ENCODE peak calls at places on chromosomes 2 and 18, in nine cellular contexts. D, O, J, W, X, Y, G, U and Q are unnamed samples.

GRCh38 chr2:39215545-39215944 is 28.2 kb downstream of the CDKL4 start:
- ATAC-seq in G (peak; percentile 51), D (no peak), J (no peak), U (no peak), X (no peak), O (no peak), W (peak; percentile 33), Y (no peak), Q (no peak)

GRCh38 chr2:634041-634440 is 43.2 kb downstream of the TMEM18 start:
- ATAC-seq in D (no peak), O (no peak), U (no peak), G (no peak), W (no peak), J (no peak), Y (no peak), X (no peak), Q (no peak)

GRCh38 chr2:217784996-217785543 is 217.7 kb downstream of the TNS1 start:
- ATAC-seq in D (peak; percentile 24), G (no peak), O (peak; percentile 2), W (peak; percentile 17), X (peak; percentile 6), J (peak; percentile 53), U (peak; percentile 14), Y (peak; percentile 8), Q (no peak)

GRCh38 chr2:85769236-85769986 is 15.6 kb downstream of the ATOH8 start:
- ATAC-seq in Y (peak; percentile 51), O (no peak), U (no peak), D (peak; percentile 81), W (peak; percentile 38), J (peak; percentile 11), G (no peak), X (peak; percentile 53), Q (no peak)

GRCh38 chr2:163863073-163863472 is 127.3 kb upstream of the FIGN start:
- ATAC-seq in W (no peak), O (no peak), X (no peak), Y (no peak), U (no peak), G (no peak), J (no peak), D (no peak), Q (no peak)

GRCh38 chr2:45986509-45986908 is 310.7 kb upstream of the EPAS1 start:
- ATAC-seq in J (no peak), W (no peak), G (no peak), U (no peak), Y (no peak), O (peak; percentile 61), D (no peak), X (no peak), Q (no peak)

GRCh38 chr2:109348645-109349554 is 219.9 kb downstream of the SH3RF3 start:
- ATAC-seq in X (no peak), D (no peak), U (peak; percentile 98), G (peak; percentile 44), J (no peak), Y (peak; percentile 84), W (peak; percentile 41), O (no peak), Q (peak; percentile 31)

GRCh38 chr2:44731505-44731904 is 210.0 kb upstream of the SIX3 start:
- ATAC-seq in O (no peak), U (no peak), X (no peak), W (no peak), D (no peak), Y (peak; percentile 85), G (peak; percentile 28), J (no peak), Q (peak; percentile 74)

GRCh38 chr2:72815655-72816268 is 10.1 kb downstream of the EXOC6B start:
- ATAC-seq in D (peak; percentile 80), W (no peak), Y (no peak), O (no peak), X (peak; percentile 76), G (no peak), J (no peak), U (no peak), Q (no peak)

GRCh38 chr2:173998386-173998785 is 33.2 kb upstream of the SP3 start:
- ATAC-seq in G (no peak), O (peak; percentile 14), J (no peak), X (no peak), D (no peak), Y (no peak), U (no peak), W (no peak), Q (no peak)

GRCh38 chr18:35695803-35696202 is 114.3 kb downstream of the GALNT1 start:
- ATAC-seq in U (no peak), X (no peak), Y (no peak), D (no peak), W (no peak), G (no peak), O (no peak), J (no peak), Q (no peak)

GRCh38 chr2:36486546-36487044 is 111.4 kb downstream of the FEZ2 start:
- ATAC-seq in U (no peak), G (no peak), O (no peak), J (peak; percentile 56), D (peak; percentile 76), W (no peak), X (no peak), Y (no peak), Q (no peak)

GRCh38 chr2:45675130-45675812 is 23.8 kb downstream of the PRKCE start:
- ATAC-seq in Y (peak; percentile 36), G (no peak), O (peak; percentile 90), W (no peak), U (no peak), J (peak; percentile 33), X (no peak), D (peak; percentile 56), Q (no peak)

GRCh38 chr18:61943175-61943964 is 50.6 kb upstream of the RNF152 start:
- ATAC-seq in O (no peak), X (no peak), Y (no peak), G (peak; percentile 52), W (peak; percentile 28), J (no peak), D (no peak), U (no peak), Q (no peak)

GRCh38 chr2:113918229-113918628 is 28.3 kb downstream of the ACTR3 start:
- ATAC-seq in G (no peak), X (no peak), D (no peak), W (no peak), O (no peak), U (no peak), J (no peak), Y (no peak), Q (no peak)

GRCh38 chr2:131425191-131426021 is 50.5 kb upstream of the TUBA3D start:
- ATAC-seq in X (peak; percentile 81), W (peak; percentile 42), U (no peak), O (no peak), J (peak; percentile 35), D (peak; percentile 52), G (peak; percentile 21), Y (no peak), Q (no peak)

GRCh38 chr2:105421053-105421452 is 22.2 kb upstream of the FHL2 start:
- ATAC-seq in Y (no peak), J (no peak), U (no peak), O (no peak), W (no peak), X (no peak), D (peak; percentile 44), G (no peak), Q (no peak)

GRCh38 chr18:32310119-32310518 is 120.3 kb downstream of the MEP1B start:
- ATAC-seq in G (no peak), W (no peak), Y (no peak), J (no peak), U (no peak), O (peak; percentile 34), D (no peak), X (no peak), Q (no peak)

GRCh38 chr2:121382744-121383143 is 97.7 kb upstream of the TFCP2L1 start:
- ATAC-seq in D (peak; percentile 80), Y (peak; percentile 92), X (peak; percentile 81), O (no peak), W (no peak), G (no peak), J (peak; percentile 25), U (no peak), Q (peak; percentile 79)

GRCh38 chr2:233380132-233381012 is 26.1 kb downstream of the DGKD start:
- ATAC-seq in D (no peak), O (no peak), G (peak; percentile 24), X (no peak), W (no peak), Y (peak; percentile 88), J (no peak), U (peak; percentile 51), Q (peak; percentile 83)